ENCODE peak calls at places on chromosomes 7 and 10, in four cellular contexts. A, E, D and Q are unnamed samples.

GRCh38 chr7:159038066-159038465 is 106.6 kb downstream of the VIPR2 start:
- DNase-seq in A (no peak), E (no peak), D (no peak), Q (no peak)

GRCh38 chr7:16695621-16696237 is 49.7 kb downstream of the BZW2 start:
- DNase-seq in A (peak; percentile 55), E (peak; percentile 56), D (no peak), Q (peak; percentile 57)

GRCh38 chr10:7075110-7075509 is 335.7 kb downstream of the SFMBT2 start:
- DNase-seq in A (no peak), E (no peak), D (no peak), Q (no peak)

GRCh38 chr7:69598081-69598486 is at the start of gene AUTS2:
- DNase-seq in A (peak; percentile 57), E (peak; percentile 96), D (peak; percentile 88), Q (peak; percentile 18)

GRCh38 chr7:147911224-147911623 is 679.3 kb upstream of the C7orf33 start:
- DNase-seq in A (no peak), E (peak; percentile 39), D (no peak), Q (no peak)

GRCh38 chr10:122287584-122287983 is 16.5 kb downstream of the BTBD16 start:
- DNase-seq in A (no peak), E (no peak), D (no peak), Q (no peak)

GRCh38 chr10:50470798-50471582 is 152.8 kb downstream of the SGMS1 start:
- DNase-seq in A (peak; percentile 44), E (no peak), D (no peak), Q (peak; percentile 87)

GRCh38 chr10:77628906-77629730 is 8.5 kb downstream of the KCNMA1 start:
- DNase-seq in A (no peak), E (no peak), D (no peak), Q (no peak)

GRCh38 chr10:131312261-131312801 is 810 bp upstream of the TCERG1L start:
- DNase-seq in A (no peak), E (peak; percentile 78), D (no peak), Q (no peak)

GRCh38 chr7:68518060-68518459 is 1080.2 kb upstream of the AUTS2 start:
- DNase-seq in A (no peak), E (no peak), D (no peak), Q (no peak)

GRCh38 chr10:29908977-29909376 is 150.4 kb downstream of the JCAD start:
- DNase-seq in A (no peak), E (no peak), D (no peak), Q (no peak)

GRCh38 chr10:132975976-132976682 is 33.8 kb upstream of the CFAP46 start:
- DNase-seq in A (no peak), E (no peak), D (no peak), Q (no peak)

GRCh38 chr7:27091936-27092752 is 3.7 kb downstream of the HOXA1 start:
- DNase-seq in A (no peak), E (no peak), D (no peak), Q (no peak)

GRCh38 chr7:187237-187927 is 5.0 kb upstream of the FAM20C start:
- DNase-seq in A (no peak), E (no peak), D (no peak), Q (no peak)

GRCh38 chr10:24449334-24449740 is 240.4 kb downstream of the KIAA1217 start:
- DNase-seq in A (no peak), E (no peak), D (no peak), Q (no peak)

GRCh38 chr10:24451325-24451820 is 242.4 kb downstream of the KIAA1217 start:
- DNase-seq in A (no peak), E (no peak), D (no peak), Q (no peak)

GRCh38 chr10:24449769-24450310 is 240.9 kb downstream of the KIAA1217 start:
- DNase-seq in A (no peak), E (no peak), D (no peak), Q (no peak)

GRCh38 chr10:24446739-24447138 is 237.8 kb downstream of the KIAA1217 start:
- DNase-seq in A (no peak), E (no peak), D (no peak), Q (no peak)

DNA sequence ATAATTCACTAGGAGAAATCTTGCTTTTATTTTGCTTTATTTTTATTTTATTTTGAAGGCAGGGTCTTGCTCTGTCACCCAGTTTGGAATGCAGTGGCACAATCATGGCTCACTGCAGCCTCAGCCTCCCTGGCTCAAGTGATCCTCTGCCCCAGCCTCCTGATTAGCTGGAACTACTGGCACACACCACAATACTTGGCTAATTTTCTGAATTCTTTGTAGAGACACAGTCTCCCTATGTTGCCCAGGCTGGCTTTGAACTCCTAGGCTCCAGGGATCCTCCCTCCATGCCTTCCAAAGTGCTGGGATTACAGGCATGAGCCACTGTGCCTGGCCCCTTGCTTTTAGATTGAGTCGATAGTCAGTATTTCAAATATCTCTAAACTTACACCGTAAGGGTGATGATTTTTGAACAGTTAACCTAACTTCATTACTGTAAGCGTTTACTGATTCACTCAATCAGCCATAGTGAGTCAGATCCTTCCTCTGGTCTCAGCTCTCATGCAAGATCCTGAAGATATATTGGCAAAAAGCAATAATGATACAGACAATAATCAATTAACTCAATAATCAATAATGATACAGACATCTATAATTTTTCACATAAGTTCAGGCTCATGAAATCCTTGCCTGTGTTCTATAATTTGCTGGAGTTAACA is 239.5 kb downstream of the KIAA1217 start:
- DNase-seq in A (no peak), E (no peak), D (no peak), Q (no peak)
- H3K4me3 ChIP-seq in A (no peak overlapping the region), E (no peak overlapping the region), D (no peak overlapping the region), Q (no peak overlapping the region)

GRCh38 chr10:61478621-61479312 is 25.6 kb upstream of the TMEM26 start:
- DNase-seq in A (no peak), E (no peak), D (no peak), Q (no peak)
- TF ChIP-seq CTCF in A (no peak), E (no peak), D (no peak), Q (peak; percentile 22)

DNA sequence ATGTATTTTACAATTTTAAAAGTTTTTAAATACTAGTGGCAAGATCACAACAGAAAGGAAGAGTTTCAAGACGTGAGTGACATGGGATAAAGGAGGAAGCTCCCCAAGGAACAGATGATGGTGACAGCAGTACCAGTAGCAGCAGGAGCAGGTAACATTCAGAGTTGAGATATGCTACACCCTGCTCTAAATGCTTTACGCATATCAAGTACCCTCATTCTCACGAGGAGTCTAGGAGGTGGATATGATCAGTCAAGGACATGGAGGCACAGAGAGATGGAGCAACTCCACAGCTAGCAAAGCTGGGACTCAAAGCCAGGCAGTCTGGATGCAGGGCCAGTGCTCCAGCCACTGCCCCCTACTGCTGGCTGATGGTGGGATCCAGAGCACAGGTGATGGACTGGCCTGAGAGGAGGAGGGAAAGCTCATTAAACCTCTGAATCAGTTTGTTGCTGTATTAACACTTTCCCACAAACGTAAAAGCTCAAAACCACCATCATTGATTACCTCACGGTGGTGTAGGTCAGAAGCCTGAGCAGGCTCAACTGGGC is 17.5 kb downstream of the RP9 start:
- DNase-seq in A (no peak), E (no peak), D (no peak), Q (no peak)
- H3K4me3 ChIP-seq in A (no peak overlapping the region), E (no peak overlapping the region), D (no peak overlapping the region), Q (no peak overlapping the region)

DNA sequence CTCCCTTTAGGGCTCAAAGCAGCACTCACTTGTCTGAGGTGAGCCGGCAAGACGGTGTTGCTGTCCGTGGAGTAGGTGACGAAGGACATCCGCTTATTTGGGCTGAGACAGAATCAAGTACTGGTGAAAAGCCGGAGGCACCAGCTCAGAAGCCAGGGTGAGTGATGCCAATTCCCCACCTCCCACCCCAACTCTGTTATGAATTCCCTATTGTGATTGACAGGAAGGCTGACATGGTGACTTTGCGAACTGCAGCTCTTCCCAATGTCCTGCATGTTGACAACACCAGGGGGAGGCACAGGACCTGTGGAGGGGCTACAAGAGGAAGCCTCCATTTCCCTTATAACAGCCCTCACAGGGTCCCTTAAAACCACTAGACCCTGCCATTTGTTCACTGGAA is 52.3 kb upstream of the MSMB start:
- DNase-seq in A (no peak), E (peak; percentile 27), D (no peak), Q (no peak)
- TF ChIP-seq CTCF in A (no peak), E (no peak), D (no peak), Q (no peak)

GRCh38 chr10:80196270-80196949 is 8.9 kb downstream of the ANXA11 start:
- DNase-seq in A (peak; percentile 89), E (peak; percentile 46), D (no peak), Q (peak; percentile 64)

GRCh38 chr10:80195046-80195574 is 10.2 kb downstream of the ANXA11 start:
- DNase-seq in A (no peak), E (no peak), D (no peak), Q (no peak)

GRCh38 chr10:80194373-80195045 is 10.8 kb downstream of the ANXA11 start:
- DNase-seq in A (no peak), E (no peak), D (no peak), Q (no peak)

GRCh38 chr10:80197972-80198591 is 7.3 kb downstream of the ANXA11 start:
- DNase-seq in A (no peak), E (no peak), D (no peak), Q (no peak)

GRCh38 chr10:80196950-80197315 is 8.4 kb downstream of the ANXA11 start:
- DNase-seq in A (no peak), E (no peak), D (no peak), Q (no peak)
- H3K4me3 ChIP-seq in A (no peak overlapping the region), E (no peak overlapping the region), D (peak overlapping the region; percentile 12), Q (no peak overlapping the region)

DNA sequence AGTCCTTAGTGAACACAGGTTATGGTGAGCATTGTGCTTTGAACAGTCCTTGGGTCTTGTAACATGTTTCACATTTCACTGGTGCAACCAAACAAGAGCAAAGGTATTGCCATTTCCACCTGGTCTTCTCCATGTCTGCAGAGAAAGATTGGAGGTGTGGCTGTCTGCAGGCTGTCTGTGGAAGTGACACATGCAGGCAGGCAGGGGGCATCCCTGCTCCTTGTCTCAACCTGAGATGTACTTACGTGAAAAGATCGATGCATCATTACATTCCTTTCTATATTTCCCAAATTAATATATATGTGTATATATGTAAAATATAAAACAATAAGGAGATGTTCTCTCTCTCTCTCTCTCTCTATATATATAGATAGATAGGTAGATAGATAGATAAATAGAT is 54.3 kb downstream of the LRRC18 start:
- DNase-seq in A (no peak), E (peak; percentile 24), D (no peak), Q (no peak)
- TF ChIP-seq CTCF in A (peak; percentile 25), E (no peak), D (peak; percentile 19), Q (peak; percentile 94)

GRCh38 chr7:151125835-151126481 is 39.7 kb downstream of the AGAP3 start:
- DNase-seq in A (peak; percentile 83), E (peak; percentile 65), D (no peak), Q (no peak)
- H3K4me3 ChIP-seq in A (peak overlapping the region; percentile 37), E (peak overlapping the region; percentile 32), D (peak overlapping the region; percentile 53), Q (peak overlapping the region; percentile 49)